ENCODE peak calls at places on chromosomes 13 and 19, in nine cellular contexts. E is upper lobe of left lung, O is cerebellum, G is T-helper 17 cell, J is aorta, T is head of caudate nucleus, Y is GM12892, F is A172, M is NCI-H748 treated with DMSO at 0.1 percent for 48 hours. K is an unnamed sample.

GRCh38 chr13:46586766-46587509 is 34.0 kb downstream of the LRCH1 start:
- DNase-seq in G (no peak), E (no peak), Y (no peak), F (no peak), M (no peak), T (no peak), J (no peak), O (no peak), K (no peak)

GRCh38 chr13:42113478-42113877 is 65.0 kb downstream of the DGKH start:
- DNase-seq in F (no peak), G (no peak), Y (no peak), J (no peak), T (no peak), O (peak; percentile 48), M (no peak), E (no peak), K (no peak)

GRCh38 chr13:44116562-44117315 is 237.0 kb downstream of the LACC1 start:
- DNase-seq in F (no peak), J (no peak), G (no peak), O (no peak), M (no peak), E (no peak), Y (no peak), T (no peak), K (no peak)

GRCh38 chr19:50510121-50510670 is 795 bp downstream of the JOSD2 start:
- DNase-seq in M (no peak), F (no peak), E (no peak), T (peak; percentile 45), J (no peak), G (no peak), O (no peak), Y (no peak), K (no peak)

GRCh38 chr13:97429681-97430081 is 4.3 kb upstream of the RAP2A start:
- DNase-seq in F (no peak), Y (no peak), G (no peak), E (no peak), J (no peak), M (peak; percentile 53), O (peak; percentile 60), T (peak; percentile 51), K (no peak)

GRCh38 chr13:112145221-112146072 is 78.5 kb downstream of the SOX1 start:
- DNase-seq in E (no peak), T (no peak), G (no peak), O (no peak), Y (no peak), F (no peak), J (no peak), M (no peak), K (no peak)

GRCh38 chr19:2168619-2169424 is 5.1 kb downstream of the DOT1L start:
- DNase-seq in Y (peak; percentile 58), G (peak; percentile 28), E (peak; percentile 99), T (peak; percentile 94), J (peak; percentile 98), M (no peak), O (peak; percentile 57), F (peak; percentile 99), K (peak; percentile 94)

GRCh38 chr13:102392810-102393209 is 9.0 kb downstream of the FGF14 start:
- DNase-seq in G (no peak), E (no peak), O (no peak), J (no peak), Y (no peak), F (no peak), M (no peak), T (peak; percentile 72), K (no peak)

GRCh38 chr19:48935864-48936263 is 2.4 kb downstream of the DHDH start:
- DNase-seq in G (no peak), M (no peak), Y (no peak), O (no peak), F (no peak), J (no peak), E (no peak), T (no peak), K (no peak)

GRCh38 chr19:18156841-18157464 is 4.0 kb downstream of the PIK3R2 start:
- DNase-seq in O (peak; percentile 71), M (no peak), T (peak; percentile 80), G (no peak), Y (no peak), J (peak; percentile 88), E (peak; percentile 90), F (peak; percentile 88), K (no peak)

GRCh38 chr19:30791116-30791515 is 418.9 kb downstream of the ZNF536 start:
- DNase-seq in T (no peak), J (no peak), F (no peak), G (no peak), O (no peak), E (no peak), Y (no peak), M (no peak), K (no peak)

GRCh38 chr13:88544836-88545235 is 873.7 kb downstream of the SLITRK5 start:
- DNase-seq in M (no peak), F (no peak), O (no peak), E (no peak), Y (no peak), J (no peak), G (no peak), T (no peak), K (no peak)